ENCODE peak calls at places on chromosomes 2 and 18, in nine cellular contexts. O is fibroblast of pulmonary artery; T is astrocyte of the cerebellum; P is stimulated activated CD4-positive, alpha-beta T cell treated with anti-CD3 and anti-CD28 coated beads, Interleukin-1b, Interleukin-23, amount 100 ng/mL, for 1 hour; X is effector memory CD8-positive, alpha-beta T cell; E is GM23338; U is HEK293T; I is neural crest cell; J is activated T-cell treated with anti-CD3 and anti-CD28 coated beads for 1 hour. K is an unnamed sample.

GRCh38 chr2:32647180-32647651 is 19.4 kb downstream of the TTC27 start:
- DNase-seq in O (peak; percentile 95), T (no peak), P (no peak), X (no peak), E (no peak), U (no peak), I (no peak), J (no peak), K (no peak)

GRCh38 chr2:188875104-188875503 is 99.1 kb upstream of the COL3A1 start:
- DNase-seq in O (no peak), T (no peak), P (no peak), X (no peak), E (no peak), U (no peak), I (no peak), J (no peak), K (no peak)

GRCh38 chr2:135004005-135004746 is 43.1 kb downstream of the MAP3K19 start:
- DNase-seq in O (peak; percentile 71), T (peak; percentile 29), P (peak; percentile 56), X (peak; percentile 58), E (peak; percentile 86), U (peak; percentile 85), I (peak; percentile 71), J (peak; percentile 67), K (peak; percentile 16)

GRCh38 chr2:220779918-220780317 is 792.2 kb downstream of the EPHA4 start:
- DNase-seq in O (peak; percentile 79), T (peak; percentile 78), P (no peak), X (no peak), E (no peak), U (no peak), I (no peak), J (no peak), K (no peak)

GRCh38 chr2:1854747-1855146 is 110.4 kb upstream of the PXDN start:
- DNase-seq in O (peak; percentile 50), T (peak; percentile 56), P (no peak), X (no peak), E (peak; percentile 89), U (peak; percentile 51), I (peak; percentile 46), J (no peak), K (peak; percentile 10)

GRCh38 chr18:54647176-54647575 is 56.1 kb downstream of the DYNAP start:
- DNase-seq in O (peak; percentile 41), T (peak; percentile 18), P (no peak), X (no peak), E (peak; percentile 72), U (peak; percentile 5), I (no peak), J (no peak), K (no peak)

GRCh38 chr2:70248810-70249438 is 496 bp upstream of the TIA1 start:
- DNase-seq in O (peak; percentile 86), T (peak; percentile 64), P (peak; percentile 94), X (peak; percentile 92), E (peak; percentile 84), U (peak; percentile 32), I (peak; percentile 94), J (peak; percentile 90), K (peak; percentile 94)

GRCh38 chr2:120867290-120868231 is 131.9 kb downstream of the GLI2 start:
- DNase-seq in O (peak; percentile 93), T (no peak), P (no peak), X (no peak), E (peak; percentile 65), U (no peak), I (peak; percentile 54), J (no peak), K (peak; percentile 64)

GRCh38 chr18:62329676-62330454 is 4.8 kb downstream of the TNFRSF11A start:
- DNase-seq in O (peak; percentile 65), T (no peak), P (no peak), X (no peak), E (peak; percentile 21), U (no peak), I (no peak), J (no peak), K (no peak)

GRCh38 chr2:98505311-98505808 is 60.7 kb downstream of the INPP4A start:
- DNase-seq in O (no peak), T (no peak), P (no peak), X (no peak), E (no peak), U (no peak), I (no peak), J (no peak), K (no peak)

GRCh38 chr2:171416009-171416926 is 17.5 kb downstream of the METTL8 start:
- DNase-seq in O (peak; percentile 97), T (peak; percentile 92), P (peak; percentile 60), X (peak; percentile 63), E (peak; percentile 94), U (peak; percentile 72), I (peak; percentile 74), J (peak; percentile 63), K (peak; percentile 33)

GRCh38 chr2:241136661-241137260 is 12.5 kb downstream of the PASK start:
- DNase-seq in O (no peak), T (no peak), P (no peak), X (no peak), E (no peak), U (no peak), I (no peak), J (no peak), K (no peak)

GRCh38 chr2:23532311-23533013 is 147.5 kb downstream of the KLHL29 start:
- DNase-seq in O (no peak), T (no peak), P (no peak), X (no peak), E (no peak), U (no peak), I (no peak), J (peak; percentile 20), K (no peak)

GRCh38 chr2:205543262-205543843 is 138.9 kb upstream of the NRP2 start:
- DNase-seq in O (no peak), T (no peak), P (no peak), X (no peak), E (no peak), U (no peak), I (no peak), J (no peak), K (no peak)

GRCh38 chr2:100791294-100791935 is 28.5 kb upstream of the NPAS2 start:
- DNase-seq in O (no peak), T (no peak), P (no peak), X (no peak), E (no peak), U (no peak), I (no peak), J (no peak), K (no peak)

GRCh38 chr2:10169053-10169578 is 46.6 kb downstream of the RRM2 start:
- DNase-seq in O (no peak), T (no peak), P (no peak), X (no peak), E (peak; percentile 30), U (no peak), I (no peak), J (no peak), K (no peak)

GRCh38 chr2:181778621-181779195 is 98.4 kb upstream of the NEUROD1 start:
- DNase-seq in O (peak; percentile 35), T (no peak), P (no peak), X (no peak), E (no peak), U (no peak), I (no peak), J (no peak), K (no peak)

GRCh38 chr2:174788291-174788929 is 24.1 kb upstream of the CHRNA1 start:
- DNase-seq in O (no peak), T (no peak), P (no peak), X (no peak), E (peak; percentile 78), U (peak; percentile 45), I (no peak), J (no peak), K (no peak)

GRCh38 chr2:174120346-174120745 is 128.0 kb downstream of the OLA1 start:
- DNase-seq in O (no peak), T (no peak), P (no peak), X (no peak), E (no peak), U (peak; percentile 10), I (no peak), J (no peak), K (no peak)

GRCh38 chr18:26548144-26549102 is at the start of gene KCTD1:
- DNase-seq in O (peak; percentile 93), T (peak; percentile 70), P (peak; percentile 37), X (peak; percentile 35), E (peak; percentile 95), U (peak; percentile 90), I (peak; percentile 71), J (peak; percentile 41), K (peak; percentile 24)

K was measured in GOT3.